ENCODE peak calls at places on chromosome 1, in four cellular contexts. O is stimulated activated CD4-positive, alpha-beta T cell treated with anti-CD3 and anti-CD28 coated beads, Interleukin-2, amount 100 ng/mL, for 48 hours; E is progenitor cell of endocrine pancreas; C is activated T-cell treated with anti-CD3 and anti-CD28 coated beads, Interleukin-2, amount 50 U/mL, for 4 hours. Q is an unnamed sample.

GRCh38 chr1:66003690-66004089 is 211.0 kb downstream of the PDE4B start:
- DNase-seq in O (no peak), E (no peak), C (no peak), Q (no peak)

GRCh38 chr1:61337981-61338848 is 255.9 kb downstream of the NFIA start:
- DNase-seq in O (no peak), E (peak), C (no peak), Q (no peak)

GRCh38 chr1:234913771-234914170 is 214.9 kb downstream of the TOMM20 start:
- DNase-seq in O (no peak), E (no peak), C (no peak), Q (no peak)

GRCh38 chr1:18829671-18830070 is 29.8 kb downstream of the TAS1R2 start:
- DNase-seq in O (no peak), E (no peak), C (no peak), Q (no peak)

GRCh38 chr1:24827737-24828136 is 82.5 kb downstream of the CLIC4 start:
- DNase-seq in O (no peak), E (no peak), C (no peak), Q (no peak)

GRCh38 chr1:208207388-208208131 is 36.6 kb downstream of the PLXNA2 start:
- DNase-seq in O (no peak), E (no peak), C (no peak), Q (no peak)

GRCh38 chr1:8343464-8344001 is 25.6 kb downstream of the SLC45A1 start:
- DNase-seq in O (no peak), E (no peak), C (no peak), Q (no peak)

GRCh38 chr1:173190101-173190895 is 16.8 kb downstream of the TNFSF4 start:
- DNase-seq in O (no peak), E (no peak), C (no peak), Q (no peak)

GRCh38 chr1:50196081-50196480 is 87.4 kb downstream of the ELAVL4 start:
- DNase-seq in O (no peak), E (no peak), C (no peak), Q (no peak)

GRCh38 chr1:207959141-207959825 is 48.4 kb upstream of the CD34 start:
- DNase-seq in O (peak), E (no peak), C (no peak), Q (peak)

GRCh38 chr1:182786223-182787001 is 3.2 kb upstream of the NPL start:
- DNase-seq in O (peak), E (peak), C (peak), Q (peak)

GRCh38 chr1:51941528-51941927 is 49.0 kb downstream of the RAB3B start:
- DNase-seq in O (no peak), E (no peak), C (no peak), Q (no peak)

Q was measured in GM13977.